ENCODE peak calls at places on chromosomes 6 and 20, in nine cellular contexts. One of them, this sample, is unnamed.

GRCh38 chr6:147117009-147117408 is 87.2 kb upstream of the STXBP5 start:
- DNase-seq in non-pigmented ciliary epithelial cell: no peak
- DNase-seq in left ventricle myocardium inferior: no peak
- DNase-seq in NCI-H2171: no peak
- DNase-seq in Calu3: no peak
- DNase-seq in right lobe of liver: no peak
- DNase-seq in HFFc6: no peak
- DNase-seq in AG10803: no peak
- DNase-seq in iPS-NIHi11: no peak
- DNase-seq in this sample: no peak

GRCh38 chr6:138307352-138307751 is 70.4 kb upstream of the SMIM28 start:
- DNase-seq in Calu3: no peak
- DNase-seq in HFFc6: no peak
- DNase-seq in left ventricle myocardium inferior: peak
- DNase-seq in non-pigmented ciliary epithelial cell: no peak
- DNase-seq in NCI-H2171: no peak
- DNase-seq in AG10803: no peak
- DNase-seq in right lobe of liver: no peak
- DNase-seq in iPS-NIHi11: no peak
- DNase-seq in this sample: no peak

GRCh38 chr6:56746767-56747504 is 104.2 kb upstream of the DST start:
- DNase-seq in NCI-H2171: peak
- DNase-seq in HFFc6: no peak
- DNase-seq in AG10803: no peak
- DNase-seq in non-pigmented ciliary epithelial cell: no peak
- DNase-seq in right lobe of liver: no peak
- DNase-seq in iPS-NIHi11: no peak
- DNase-seq in left ventricle myocardium inferior: no peak
- DNase-seq in Calu3: no peak
- DNase-seq in this sample: no peak

GRCh38 chr20:24762371-24762770 is 186.7 kb upstream of the CST7 start:
- DNase-seq in iPS-NIHi11: no peak
- DNase-seq in AG10803: no peak
- DNase-seq in left ventricle myocardium inferior: no peak
- DNase-seq in non-pigmented ciliary epithelial cell: no peak
- DNase-seq in NCI-H2171: no peak
- DNase-seq in HFFc6: no peak
- DNase-seq in Calu3: no peak
- DNase-seq in right lobe of liver: peak
- DNase-seq in this sample: no peak

GRCh38 chr20:37575884-37576283 is 48.2 kb upstream of the BLCAP start:
- DNase-seq in non-pigmented ciliary epithelial cell: no peak
- DNase-seq in AG10803: no peak
- DNase-seq in iPS-NIHi11: peak
- DNase-seq in NCI-H2171: no peak
- DNase-seq in left ventricle myocardium inferior: no peak
- DNase-seq in Calu3: no peak
- DNase-seq in right lobe of liver: peak
- DNase-seq in HFFc6: no peak
- DNase-seq in this sample: no peak

GRCh38 chr6:29702519-29703103 is 20.6 kb upstream of the HLA-F start:
- DNase-seq in HFFc6: no peak
- DNase-seq in Calu3: peak
- DNase-seq in right lobe of liver: peak
- DNase-seq in non-pigmented ciliary epithelial cell: no peak
- DNase-seq in iPS-NIHi11: peak
- DNase-seq in left ventricle myocardium inferior: peak
- DNase-seq in AG10803: peak
- DNase-seq in NCI-H2171: no peak
- DNase-seq in this sample: peak

GRCh38 chr6:6057442-6058053 is 50.8 kb upstream of the NRN1 start:
- DNase-seq in HFFc6: peak
- DNase-seq in AG10803: peak
- DNase-seq in Calu3: peak
- DNase-seq in non-pigmented ciliary epithelial cell: peak
- DNase-seq in NCI-H2171: no peak
- DNase-seq in right lobe of liver: no peak
- DNase-seq in iPS-NIHi11: peak
- DNase-seq in left ventricle myocardium inferior: no peak
- DNase-seq in this sample: peak

GRCh38 chr6:72930733-72931132 is 294.6 kb downstream of the KHDC1L start:
- DNase-seq in AG10803: no peak
- DNase-seq in iPS-NIHi11: no peak
- DNase-seq in Calu3: no peak
- DNase-seq in HFFc6: no peak
- DNase-seq in NCI-H2171: no peak
- DNase-seq in right lobe of liver: no peak
- DNase-seq in left ventricle myocardium inferior: no peak
- DNase-seq in non-pigmented ciliary epithelial cell: no peak
- DNase-seq in this sample: no peak

GRCh38 chr6:73579389-73579788 is 58.6 kb upstream of the EEF1A1 start:
- DNase-seq in non-pigmented ciliary epithelial cell: no peak
- DNase-seq in AG10803: no peak
- DNase-seq in Calu3: peak
- DNase-seq in NCI-H2171: no peak
- DNase-seq in right lobe of liver: peak
- DNase-seq in iPS-NIHi11: no peak
- DNase-seq in left ventricle myocardium inferior: no peak
- DNase-seq in HFFc6: no peak
- DNase-seq in this sample: no peak

GRCh38 chr20:58571942-58572666 is 56.9 kb upstream of the APCDD1L start:
- DNase-seq in non-pigmented ciliary epithelial cell: no peak
- DNase-seq in iPS-NIHi11: no peak
- DNase-seq in Calu3: no peak
- DNase-seq in AG10803: no peak
- DNase-seq in HFFc6: peak
- DNase-seq in NCI-H2171: no peak
- DNase-seq in right lobe of liver: no peak
- DNase-seq in left ventricle myocardium inferior: no peak
- DNase-seq in this sample: peak

GRCh38 chr6:121008553-121008952 is 325.7 kb downstream of the TBC1D32 start:
- DNase-seq in right lobe of liver: no peak
- DNase-seq in left ventricle myocardium inferior: no peak
- DNase-seq in AG10803: no peak
- DNase-seq in non-pigmented ciliary epithelial cell: peak
- DNase-seq in Calu3: no peak
- DNase-seq in iPS-NIHi11: no peak
- DNase-seq in HFFc6: no peak
- DNase-seq in NCI-H2171: no peak
- DNase-seq in this sample: peak

GRCh38 chr6:15593798-15594197 is 69.0 kb downstream of the DTNBP1 start:
- DNase-seq in HFFc6: no peak
- DNase-seq in right lobe of liver: no peak
- DNase-seq in NCI-H2171: no peak
- DNase-seq in non-pigmented ciliary epithelial cell: no peak
- DNase-seq in iPS-NIHi11: no peak
- DNase-seq in Calu3: no peak
- DNase-seq in left ventricle myocardium inferior: no peak
- DNase-seq in AG10803: peak
- DNase-seq in this sample: peak

GRCh38 chr6:99032396-99032795 is 84.7 kb upstream of the FBXL4 start:
- DNase-seq in left ventricle myocardium inferior: no peak
- DNase-seq in NCI-H2171: no peak
- DNase-seq in non-pigmented ciliary epithelial cell: no peak
- DNase-seq in Calu3: no peak
- DNase-seq in AG10803: no peak
- DNase-seq in iPS-NIHi11: no peak
- DNase-seq in right lobe of liver: no peak
- DNase-seq in HFFc6: no peak
- DNase-seq in this sample: no peak

GRCh38 chr6:108760158-108761050 is 87.8 kb upstream of the ARMC2 start:
- DNase-seq in NCI-H2171: peak
- DNase-seq in left ventricle myocardium inferior: no peak
- DNase-seq in iPS-NIHi11: no peak
- DNase-seq in HFFc6: no peak
- DNase-seq in Calu3: no peak
- DNase-seq in AG10803: peak
- DNase-seq in right lobe of liver: peak
- DNase-seq in non-pigmented ciliary epithelial cell: no peak
- DNase-seq in this sample: peak

GRCh38 chr6:112216699-112217551 is 37.4 kb downstream of the LAMA4 start:
- DNase-seq in right lobe of liver: no peak
- DNase-seq in HFFc6: peak
- DNase-seq in iPS-NIHi11: no peak
- DNase-seq in NCI-H2171: no peak
- DNase-seq in non-pigmented ciliary epithelial cell: no peak
- DNase-seq in Calu3: peak
- DNase-seq in left ventricle myocardium inferior: no peak
- DNase-seq in AG10803: peak
- DNase-seq in this sample: peak

GRCh38 chr20:63094767-63095499 is 88.2 kb upstream of the BHLHE23 start:
- DNase-seq in HFFc6: no peak
- DNase-seq in AG10803: no peak
- DNase-seq in iPS-NIHi11: peak
- DNase-seq in Calu3: no peak
- DNase-seq in right lobe of liver: peak
- DNase-seq in non-pigmented ciliary epithelial cell: no peak
- DNase-seq in left ventricle myocardium inferior: peak
- DNase-seq in NCI-H2171: no peak
- DNase-seq in this sample: no peak

GRCh38 chr20:23161244-23161875 is 75.2 kb upstream of the CD93 start:
- DNase-seq in iPS-NIHi11: no peak
- DNase-seq in right lobe of liver: no peak
- DNase-seq in HFFc6: no peak
- DNase-seq in left ventricle myocardium inferior: no peak
- DNase-seq in AG10803: no peak
- DNase-seq in Calu3: no peak
- DNase-seq in NCI-H2171: no peak
- DNase-seq in non-pigmented ciliary epithelial cell: no peak
- DNase-seq in this sample: no peak

GRCh38 chr6:144007779-144008500 is at the start of gene PLAGL1:
- DNase-seq in left ventricle myocardium inferior: peak
- DNase-seq in Calu3: peak
- DNase-seq in HFFc6: peak
- DNase-seq in AG10803: peak
- DNase-seq in non-pigmented ciliary epithelial cell: no peak
- DNase-seq in right lobe of liver: peak
- DNase-seq in iPS-NIHi11: peak
- DNase-seq in NCI-H2171: peak
- DNase-seq in this sample: peak

GRCh38 chr6:2108700-2109306 is 136.6 kb downstream of the GMDS start:
- DNase-seq in NCI-H2171: peak
- DNase-seq in iPS-NIHi11: no peak
- DNase-seq in left ventricle myocardium inferior: no peak
- DNase-seq in right lobe of liver: no peak
- DNase-seq in AG10803: no peak
- DNase-seq in HFFc6: no peak
- DNase-seq in non-pigmented ciliary epithelial cell: no peak
- DNase-seq in Calu3: no peak
- DNase-seq in this sample: peak

GRCh38 chr20:4766631-4767030 is 44.9 kb downstream of the PRND start:
- DNase-seq in HFFc6: no peak
- DNase-seq in iPS-NIHi11: no peak
- DNase-seq in Calu3: no peak
- DNase-seq in AG10803: no peak
- DNase-seq in non-pigmented ciliary epithelial cell: no peak
- DNase-seq in right lobe of liver: no peak
- DNase-seq in left ventricle myocardium inferior: no peak
- DNase-seq in NCI-H2171: no peak
- DNase-seq in this sample: no peak

GRCh38 chr6:41159415-41160082 is 3.4 kb downstream of the TREM2 start:
- DNase-seq in iPS-NIHi11: no peak
- DNase-seq in NCI-H2171: peak
- DNase-seq in Calu3: no peak
- DNase-seq in left ventricle myocardium inferior: no peak
- DNase-seq in HFFc6: no peak
- DNase-seq in AG10803: no peak
- DNase-seq in non-pigmented ciliary epithelial cell: no peak
- DNase-seq in right lobe of liver: no peak
- DNase-seq in this sample: no peak

GRCh38 chr20:35237486-35237885 is 11.0 kb downstream of the MMP24 start:
- DNase-seq in NCI-H2171: no peak
- DNase-seq in AG10803: peak
- DNase-seq in left ventricle myocardium inferior: no peak
- DNase-seq in iPS-NIHi11: no peak
- DNase-seq in HFFc6: peak
- DNase-seq in non-pigmented ciliary epithelial cell: no peak
- DNase-seq in right lobe of liver: no peak
- DNase-seq in Calu3: no peak
- DNase-seq in this sample: no peak

GRCh38 chr20:46400253-46400652 is 6.2 kb downstream of the ELMO2 start:
- DNase-seq in NCI-H2171: no peak
- DNase-seq in iPS-NIHi11: no peak
- DNase-seq in right lobe of liver: no peak
- DNase-seq in non-pigmented ciliary epithelial cell: no peak
- DNase-seq in HFFc6: peak
- DNase-seq in left ventricle myocardium inferior: no peak
- DNase-seq in AG10803: peak
- DNase-seq in Calu3: no peak
- DNase-seq in this sample: peak

GRCh38 chr6:72624557-72625160 is 2.8 kb downstream of the KCNQ5 start:
- DNase-seq in Calu3: no peak
- DNase-seq in NCI-H2171: no peak
- DNase-seq in HFFc6: peak
- DNase-seq in right lobe of liver: no peak
- DNase-seq in non-pigmented ciliary epithelial cell: no peak
- DNase-seq in AG10803: peak
- DNase-seq in left ventricle myocardium inferior: no peak
- DNase-seq in iPS-NIHi11: peak
- DNase-seq in this sample: peak

GRCh38 chr6:137234505-137234863 is 15.3 kb upstream of the IFNGR1 start:
- DNase-seq in right lobe of liver: no peak
- DNase-seq in AG10803: no peak
- DNase-seq in non-pigmented ciliary epithelial cell: no peak
- DNase-seq in NCI-H2171: no peak
- DNase-seq in left ventricle myocardium inferior: no peak
- DNase-seq in Calu3: no peak
- DNase-seq in iPS-NIHi11: no peak
- DNase-seq in HFFc6: no peak
- DNase-seq in this sample: no peak

GRCh38 chr20:63363981-63364536 is 2.9 kb upstream of the CHRNA4 start:
- DNase-seq in non-pigmented ciliary epithelial cell: no peak
- DNase-seq in Calu3: no peak
- DNase-seq in left ventricle myocardium inferior: no peak
- DNase-seq in AG10803: no peak
- DNase-seq in HFFc6: no peak
- DNase-seq in iPS-NIHi11: no peak
- DNase-seq in NCI-H2171: no peak
- DNase-seq in right lobe of liver: peak
- DNase-seq in this sample: no peak

GRCh38 chr6:169841907-169842606 is 90.6 kb downstream of the ERMARD start:
- DNase-seq in non-pigmented ciliary epithelial cell: no peak
- DNase-seq in NCI-H2171: no peak
- DNase-seq in HFFc6: no peak
- DNase-seq in right lobe of liver: no peak
- DNase-seq in Calu3: no peak
- DNase-seq in left ventricle myocardium inferior: no peak
- DNase-seq in AG10803: no peak
- DNase-seq in iPS-NIHi11: no peak
- DNase-seq in this sample: no peak

GRCh38 chr6:143059616-143060353 is 904 bp upstream of the AIG1 start:
- DNase-seq in HFFc6: peak
- DNase-seq in AG10803: peak
- DNase-seq in Calu3: peak
- DNase-seq in iPS-NIHi11: no peak
- DNase-seq in left ventricle myocardium inferior: no peak
- DNase-seq in non-pigmented ciliary epithelial cell: peak
- DNase-seq in right lobe of liver: peak
- DNase-seq in NCI-H2171: no peak
- DNase-seq in this sample: peak

GRCh38 chr6:79946242-79946641 is 1.1 kb downstream of the ELOVL4 start:
- DNase-seq in iPS-NIHi11: peak
- DNase-seq in HFFc6: peak
- DNase-seq in non-pigmented ciliary epithelial cell: no peak
- DNase-seq in AG10803: peak
- DNase-seq in Calu3: peak
- DNase-seq in NCI-H2171: peak
- DNase-seq in right lobe of liver: no peak
- DNase-seq in left ventricle myocardium inferior: no peak
- DNase-seq in this sample: peak

This sample was measured in astrocyte of the spinal cord.